ENCODE peak calls at places on chromosomes 7 and 10, in six cellular contexts. One of them, this sample, is unnamed.

GRCh38 chr7:70717553-70718248 is 414.2 kb upstream of the GALNT17 start:
- DNase-seq in upper lobe of right lung: no peak
- DNase-seq in stomach: no peak
- DNase-seq in T-cell: no peak
- DNase-seq in AG20443: no peak
- DNase-seq in HuH-7: no peak
- DNase-seq in this sample: no peak

GRCh38 chr7:16657656-16658279 is 11.8 kb downstream of the BZW2 start:
- DNase-seq in upper lobe of right lung: no peak
- DNase-seq in stomach: no peak
- DNase-seq in T-cell: no peak
- DNase-seq in AG20443: peak
- DNase-seq in HuH-7: no peak
- DNase-seq in this sample: no peak

GRCh38 chr7:105268511-105269392 is 120.0 kb downstream of the SRPK2 start:
- DNase-seq in upper lobe of right lung: no peak
- DNase-seq in stomach: no peak
- DNase-seq in T-cell: peak
- DNase-seq in AG20443: peak
- DNase-seq in HuH-7: peak
- DNase-seq in this sample: no peak

GRCh38 chr10:28592953-28593352 is 60.0 kb downstream of the WAC start:
- DNase-seq in upper lobe of right lung: no peak
- DNase-seq in stomach: no peak
- DNase-seq in T-cell: no peak
- DNase-seq in AG20443: peak
- DNase-seq in HuH-7: no peak
- DNase-seq in this sample: no peak

GRCh38 chr10:10307551-10307950 is 710.1 kb upstream of the CELF2 start:
- DNase-seq in upper lobe of right lung: no peak
- DNase-seq in stomach: no peak
- DNase-seq in T-cell: no peak
- DNase-seq in AG20443: no peak
- DNase-seq in HuH-7: no peak
- DNase-seq in this sample: no peak

GRCh38 chr7:158759245-158759614 is 54.6 kb upstream of the NCAPG2 start:
- DNase-seq in upper lobe of right lung: no peak
- DNase-seq in stomach: no peak
- DNase-seq in T-cell: no peak
- DNase-seq in AG20443: no peak
- DNase-seq in HuH-7: no peak
- DNase-seq in this sample: no peak

GRCh38 chr10:6035101-6035834 is 26.9 kb downstream of the IL2RA start:
- DNase-seq in upper lobe of right lung: no peak
- DNase-seq in stomach: no peak
- DNase-seq in T-cell: no peak
- DNase-seq in AG20443: no peak
- DNase-seq in HuH-7: no peak
- DNase-seq in this sample: no peak

GRCh38 chr10:65765006-65765546 is 1160.8 kb upstream of the LRRTM3 start:
- DNase-seq in upper lobe of right lung: no peak
- DNase-seq in stomach: no peak
- DNase-seq in T-cell: no peak
- DNase-seq in AG20443: no peak
- DNase-seq in HuH-7: no peak
- DNase-seq in this sample: no peak

GRCh38 chr10:96422525-96422924 is 63.7 kb upstream of the OPALIN start:
- DNase-seq in upper lobe of right lung: no peak
- DNase-seq in stomach: no peak
- DNase-seq in T-cell: no peak
- DNase-seq in AG20443: no peak
- DNase-seq in HuH-7: no peak
- DNase-seq in this sample: no peak

GRCh38 chr7:41881313-41882130 is 178.6 kb upstream of the INHBA start:
- DNase-seq in upper lobe of right lung: peak
- DNase-seq in stomach: no peak
- DNase-seq in T-cell: peak
- DNase-seq in AG20443: no peak
- DNase-seq in HuH-7: no peak
- DNase-seq in this sample: no peak